ENCODE peak calls at places on chromosomes 5 and 9, in seven cellular contexts. H, M, Y, G, S, R and D are unnamed samples.

GRCh38 chr5:52997424-52997823 is 8.3 kb downstream of the ITGA2 start:
- DNase-seq in H (no peak), M (no peak), Y (no peak), G (no peak), S (no peak), R (peak), D (no peak)

GRCh38 chr5:119897537-119898370 is 268.4 kb downstream of the FAM170A start:
- DNase-seq in H (no peak), M (no peak), Y (no peak), G (no peak), S (no peak), R (no peak), D (no peak)

GRCh38 chr5:40503438-40503837 is 176.3 kb upstream of the PTGER4 start:
- DNase-seq in H (no peak), M (no peak), Y (no peak), G (no peak), S (no peak), R (no peak), D (peak)

GRCh38 chr9:134955156-134955555 is 37.4 kb upstream of the FCN1 start:
- DNase-seq in H (no peak), M (no peak), Y (no peak), G (no peak), S (no peak), R (no peak), D (no peak)

GRCh38 chr5:88602584-88602983 is 280.4 kb downstream of the MEF2C start:
- DNase-seq in H (no peak), M (no peak), Y (no peak), G (no peak), S (no peak), R (no peak), D (no peak)

GRCh38 chr9:95974389-95974788 is 98.9 kb downstream of the ERCC6L2 start:
- DNase-seq in H (no peak), M (no peak), Y (no peak), G (no peak), S (no peak), R (no peak), D (no peak)

GRCh38 chr9:35660966-35661413 is 2.9 kb downstream of the CCDC107 start:
- DNase-seq in H (no peak), M (no peak), Y (no peak), G (no peak), S (no peak), R (no peak), D (no peak)

GRCh38 chr5:81425569-81425968 is 31.6 kb upstream of the ACOT12 start:
- DNase-seq in H (peak), M (no peak), Y (no peak), G (peak), S (no peak), R (no peak), D (no peak)

GRCh38 chr5:142644640-142645361 is 41.1 kb downstream of the FGF1 start:
- DNase-seq in H (no peak), M (no peak), Y (no peak), G (peak), S (peak), R (no peak), D (no peak)

GRCh38 chr5:172093559-172093958 is 87.1 kb upstream of the FBXW11 start:
- DNase-seq in H (no peak), M (no peak), Y (no peak), G (no peak), S (no peak), R (no peak), D (no peak)

GRCh38 chr5:10933141-10933540 is 172.1 kb upstream of the DAP start:
- DNase-seq in H (no peak), M (no peak), Y (no peak), G (no peak), S (no peak), R (no peak), D (no peak)

GRCh38 chr9:89278997-89279739 is 31.8 kb upstream of the CKS2 start:
- DNase-seq in H (peak), M (no peak), Y (no peak), G (no peak), S (peak), R (no peak), D (no peak)

GRCh38 chr9:121686930-121687541 is 35.6 kb downstream of the DAB2IP start:
- DNase-seq in H (peak), M (peak), Y (peak), G (peak), S (no peak), R (peak), D (no peak)

GRCh38 chr9:81535542-81536241 is 153.7 kb downstream of the TLE1 start:
- DNase-seq in H (no peak), M (no peak), Y (no peak), G (no peak), S (no peak), R (no peak), D (no peak)

GRCh38 chr5:55711531-55712022 is 547 bp downstream of the SLC38A9 start:
- DNase-seq in H (no peak), M (no peak), Y (no peak), G (no peak), S (no peak), R (no peak), D (no peak)

GRCh38 chr5:55994502-55994997 is at the start of gene IL6ST:
- DNase-seq in H (no peak), M (no peak), Y (peak), G (peak), S (peak), R (no peak), D (no peak)

GRCh38 chr9:131915181-131915580 is 164.5 kb downstream of the MED27 start:
- DNase-seq in H (no peak), M (no peak), Y (no peak), G (no peak), S (peak), R (no peak), D (no peak)

GRCh38 chr9:95336281-95336680 is 18.8 kb upstream of the FANCC start:
- DNase-seq in H (no peak), M (no peak), Y (no peak), G (no peak), S (no peak), R (no peak), D (no peak)

GRCh38 chr9:137417161-137418021 is 5.6 kb downstream of the EXD3 start:
- DNase-seq in H (no peak), M (no peak), Y (no peak), G (no peak), S (no peak), R (no peak), D (no peak)